ENCODE peak calls at places on chromosomes 7 and 10, in four cellular contexts. One of them, this sample, is unnamed.

GRCh38 chr10:126198681-126199080 is 189.6 kb downstream of the ADAM12 start:
- DNase-seq in K562: no peak
- DNase-seq in HepG2: no peak
- DNase-seq in HCT116: no peak
- DNase-seq in this sample: no peak

GRCh38 chr7:158649279-158649678 is 55.3 kb downstream of the NCAPG2 start:
- DNase-seq in K562: peak
- DNase-seq in HepG2: peak
- DNase-seq in HCT116: no peak
- DNase-seq in this sample: peak

GRCh38 chr10:8336629-8337331 is 282.3 kb downstream of the GATA3 start:
- DNase-seq in K562: no peak
- DNase-seq in HepG2: peak
- DNase-seq in HCT116: no peak
- DNase-seq in this sample: no peak

GRCh38 chr10:18279202-18279601 is 139.0 kb downstream of the CACNB2 start:
- DNase-seq in K562: no peak
- DNase-seq in HepG2: no peak
- DNase-seq in HCT116: no peak
- DNase-seq in this sample: no peak

GRCh38 chr7:92763636-92764423 is 72.5 kb downstream of the CDK6 start:
- DNase-seq in K562: peak
- DNase-seq in HepG2: peak
- DNase-seq in HCT116: peak
- DNase-seq in this sample: no peak

GRCh38 chr10:116598326-116598725 is 7.6 kb downstream of the PNLIPRP1 start:
- DNase-seq in K562: no peak
- DNase-seq in HepG2: no peak
- DNase-seq in HCT116: no peak
- DNase-seq in this sample: no peak

GRCh38 chr10:72086466-72087391 is 1.6 kb downstream of the SPOCK2 start:
- DNase-seq in K562: peak
- DNase-seq in HepG2: peak
- DNase-seq in HCT116: no peak
- DNase-seq in this sample: no peak

GRCh38 chr10:119191881-119192280 is 13.3 kb upstream of the PRDX3 start:
- DNase-seq in K562: no peak
- DNase-seq in HepG2: no peak
- DNase-seq in HCT116: peak
- DNase-seq in this sample: no peak

GRCh38 chr10:24820616-24821015 is 96.9 kb upstream of the ARHGAP21 start:
- DNase-seq in K562: no peak
- DNase-seq in HepG2: no peak
- DNase-seq in HCT116: no peak
- DNase-seq in this sample: no peak

GRCh38 chr7:31948041-31948440 is 122.2 kb downstream of the PDE1C start:
- DNase-seq in K562: no peak
- DNase-seq in HepG2: peak
- DNase-seq in HCT116: no peak
- DNase-seq in this sample: no peak

GRCh38 chr10:117549100-117549499 is 6.6 kb downstream of the EMX2 start:
- DNase-seq in K562: no peak
- DNase-seq in HepG2: no peak
- DNase-seq in HCT116: no peak
- DNase-seq in this sample: no peak

GRCh38 chr10:126387041-126387908 is 1.0 kb downstream of the ADAM12 start:
- DNase-seq in K562: peak
- DNase-seq in HepG2: no peak
- DNase-seq in HCT116: no peak
- DNase-seq in this sample: no peak

GRCh38 chr10:24721254-24722106 is 2.2 kb downstream of the ARHGAP21 start:
- DNase-seq in K562: peak
- DNase-seq in HepG2: no peak
- DNase-seq in HCT116: no peak
- DNase-seq in this sample: no peak

GRCh38 chr10:52956451-52956850 is 183.9 kb upstream of the MBL2 start:
- DNase-seq in K562: no peak
- DNase-seq in HepG2: peak
- DNase-seq in HCT116: no peak
- DNase-seq in this sample: no peak

GRCh38 chr7:144835166-144835611 is 664 bp downstream of the TPK1 start:
- DNase-seq in K562: peak
- DNase-seq in HepG2: peak
- DNase-seq in HCT116: no peak
- DNase-seq in this sample: peak

GRCh38 chr10:71326464-71326881 is 7.4 kb downstream of the SLC29A3 start:
- DNase-seq in K562: no peak
- DNase-seq in HepG2: no peak
- DNase-seq in HCT116: no peak
- DNase-seq in this sample: no peak

GRCh38 chr10:97169911-97170693 is 15.7 kb downstream of the SLIT1 start:
- DNase-seq in K562: no peak
- DNase-seq in HepG2: no peak
- DNase-seq in HCT116: no peak
- DNase-seq in this sample: no peak

GRCh38 chr10:12835709-12836108 is 165.8 kb downstream of the CCDC3 start:
- DNase-seq in K562: no peak
- DNase-seq in HepG2: no peak
- DNase-seq in HCT116: peak
- DNase-seq in this sample: no peak

GRCh38 chr7:111980721-111981120 is 225.5 kb downstream of the DOCK4 start:
- DNase-seq in K562: no peak
- DNase-seq in HepG2: no peak
- DNase-seq in HCT116: no peak
- DNase-seq in this sample: no peak

GRCh38 chr10:95406651-95407280 is 116.0 kb upstream of the PDLIM1 start:
- DNase-seq in K562: no peak
- DNase-seq in HepG2: no peak
- DNase-seq in HCT116: no peak
- DNase-seq in this sample: no peak

GRCh38 chr7:44433255-44434022 is 57.0 kb downstream of the NUDCD3 start:
- DNase-seq in K562: no peak
- DNase-seq in HepG2: no peak
- DNase-seq in HCT116: no peak
- DNase-seq in this sample: no peak

GRCh38 chr10:110355922-110356627 is 51.4 kb upstream of the SMNDC1 start:
- DNase-seq in K562: no peak
- DNase-seq in HepG2: no peak
- DNase-seq in HCT116: no peak
- DNase-seq in this sample: no peak

GRCh38 chr10:110357871-110358270 is 53.2 kb upstream of the SMNDC1 start:
- DNase-seq in K562: no peak
- DNase-seq in HepG2: no peak
- DNase-seq in HCT116: no peak
- DNase-seq in this sample: no peak

GRCh38 chr10:110356628-110357245 is 52.0 kb upstream of the SMNDC1 start:
- DNase-seq in K562: peak
- DNase-seq in HepG2: no peak
- DNase-seq in HCT116: peak
- DNase-seq in this sample: peak

GRCh38 chr10:110358278-110358677 is 53.6 kb upstream of the SMNDC1 start:
- DNase-seq in K562: no peak
- DNase-seq in HepG2: no peak
- DNase-seq in HCT116: no peak
- DNase-seq in this sample: no peak

DNA sequence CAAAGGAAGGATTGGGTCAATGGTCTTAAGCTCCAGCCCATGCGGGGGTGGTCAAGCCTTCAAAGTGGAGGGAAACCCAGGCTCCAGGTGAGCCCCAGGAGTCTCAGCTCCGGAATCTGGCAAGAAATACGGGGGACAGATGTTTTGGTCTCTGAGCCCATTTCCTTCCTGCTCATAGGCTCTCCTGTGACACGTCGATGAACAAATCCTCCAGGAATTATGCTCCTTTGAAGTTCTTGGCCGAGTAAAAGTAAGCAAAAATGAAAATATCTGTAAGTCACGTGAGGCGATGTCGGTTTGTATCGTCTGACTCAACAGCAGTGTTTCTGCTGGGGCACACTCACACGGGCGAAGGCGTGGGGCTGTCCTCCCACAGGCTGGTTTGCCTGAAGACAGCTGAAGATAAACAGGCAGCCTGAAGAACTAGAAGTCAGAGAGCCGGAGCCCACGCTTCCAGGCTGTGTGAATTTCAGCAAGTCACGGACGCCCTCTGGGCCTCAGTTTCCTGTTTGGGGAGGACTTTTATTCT is 52.6 kb upstream of the SMNDC1 start:
- DNase-seq in K562: no peak
- DNase-seq in HepG2: peak
- DNase-seq in HCT116: peak
- DNase-seq in this sample: no peak
- TF ChIP-seq POLR2AphosphoS5 in K562: no peak
- TF ChIP-seq POLR2AphosphoS5 in HepG2: no peak
- TF ChIP-seq POLR2AphosphoS5 in HCT116: peak
- TF ChIP-seq POLR2AphosphoS5 in this sample: no peak

DNA sequence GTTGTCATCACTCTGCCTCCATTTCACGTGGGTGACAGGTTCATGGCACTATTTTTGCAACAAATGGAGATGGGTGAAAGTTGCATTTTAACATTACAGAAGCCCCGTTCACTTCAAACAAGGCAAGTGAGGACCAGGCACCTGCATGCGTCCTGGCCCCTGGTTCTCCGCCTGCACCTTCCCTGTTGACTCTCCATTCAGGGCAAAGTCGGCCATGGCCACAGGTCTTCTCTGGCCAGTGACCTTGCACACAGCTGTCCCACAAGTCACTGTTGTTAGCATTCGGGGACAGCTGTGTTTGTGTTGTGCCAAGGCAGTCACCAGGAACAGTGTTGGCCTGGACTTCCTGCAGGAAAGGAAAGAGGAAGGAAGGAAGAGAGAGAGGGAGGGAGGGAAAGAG is 554.9 kb downstream of the TCERG1L start:
- DNase-seq in K562: no peak
- DNase-seq in HepG2: no peak
- DNase-seq in HCT116: no peak
- DNase-seq in this sample: no peak
- TF ChIP-seq TCF7L2 in K562: no peak
- TF ChIP-seq TCF7L2 in HepG2: no peak
- TF ChIP-seq TCF7L2 in HCT116: no peak
- TF ChIP-seq TCF7L2 in this sample: no peak

DNA sequence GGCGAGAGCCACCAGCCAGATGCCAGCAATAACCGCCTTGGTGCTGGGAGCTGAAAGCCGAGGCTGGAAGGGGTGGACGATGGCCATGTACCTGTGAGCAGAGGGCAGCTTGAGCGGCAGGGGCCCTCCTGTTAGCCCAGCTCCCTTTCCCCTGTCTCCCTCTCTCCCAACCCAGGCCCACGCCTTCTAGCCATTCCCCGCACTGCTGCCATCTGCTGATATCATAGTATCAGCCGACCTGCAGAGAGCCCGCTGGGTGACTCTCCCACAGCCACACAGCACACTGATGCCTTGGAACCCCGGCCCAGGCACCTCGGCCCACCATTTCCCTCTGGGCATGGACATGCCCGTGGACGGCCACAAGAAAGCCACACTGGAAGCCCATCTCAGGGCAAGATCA is 1.7 kb downstream of the TACR2 start:
- DNase-seq in K562: no peak
- DNase-seq in HepG2: no peak
- DNase-seq in HCT116: no peak
- DNase-seq in this sample: no peak
- TF ChIP-seq POLR2AphosphoS5 in K562: no peak
- TF ChIP-seq POLR2AphosphoS5 in HepG2: no peak
- TF ChIP-seq POLR2AphosphoS5 in HCT116: no peak
- TF ChIP-seq POLR2AphosphoS5 in this sample: no peak

GRCh38 chr7:51222916-51223315 is 93.7 kb downstream of the COBL start:
- DNase-seq in K562: no peak
- DNase-seq in HepG2: no peak
- DNase-seq in HCT116: no peak
- DNase-seq in this sample: no peak

GRCh38 chr7:51223505-51223904 is 93.1 kb downstream of the COBL start:
- DNase-seq in K562: no peak
- DNase-seq in HepG2: no peak
- DNase-seq in HCT116: no peak
- DNase-seq in this sample: no peak

GRCh38 chr7:51226042-51226755 is 90.4 kb downstream of the COBL start:
- DNase-seq in K562: no peak
- DNase-seq in HepG2: no peak
- DNase-seq in HCT116: no peak
- DNase-seq in this sample: no peak

GRCh38 chr7:51226916-51227535 is 89.6 kb downstream of the COBL start:
- DNase-seq in K562: no peak
- DNase-seq in HepG2: no peak
- DNase-seq in HCT116: no peak
- DNase-seq in this sample: no peak

DNA sequence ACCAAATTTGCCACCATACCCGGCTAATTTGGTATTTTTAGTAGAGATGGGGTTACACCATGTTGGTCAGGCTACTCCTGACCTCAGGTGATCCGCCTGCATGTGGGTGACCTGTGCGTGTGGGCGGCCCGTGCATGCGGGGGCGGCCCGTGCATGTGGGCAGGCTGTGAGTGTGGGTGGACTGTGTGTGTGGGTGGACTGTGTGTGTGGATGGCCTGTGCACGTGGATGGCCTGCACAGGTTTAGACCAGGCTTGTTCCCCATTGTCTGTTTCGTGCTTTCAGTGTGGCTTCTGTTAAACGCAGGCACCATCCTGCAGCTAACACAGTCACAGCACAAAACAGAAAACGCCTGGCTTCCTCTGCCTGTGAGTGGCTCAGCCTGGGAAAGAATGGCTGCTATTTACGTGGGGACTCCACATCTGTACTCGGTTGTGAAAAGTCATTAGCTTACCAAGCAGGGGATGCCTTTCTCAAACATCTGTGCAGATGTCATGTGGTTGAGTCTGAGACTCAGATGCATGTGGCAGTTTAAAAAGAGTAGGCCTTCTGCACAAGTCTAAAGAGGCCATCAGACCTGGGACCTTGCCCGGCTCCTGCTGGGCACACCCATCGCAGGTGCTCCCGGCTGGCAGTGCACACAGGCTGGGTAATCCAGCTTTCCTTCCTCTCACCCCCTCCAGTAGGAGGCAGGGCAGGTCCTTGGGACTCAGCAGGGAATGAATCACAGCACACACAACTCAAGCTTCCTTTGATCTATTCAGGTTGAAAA is 91.6 kb downstream of the COBL start:
- DNase-seq in K562: no peak
- DNase-seq in HepG2: peak
- DNase-seq in HCT116: peak
- DNase-seq in this sample: no peak
- TF ChIP-seq TCF7L2 in K562: no peak
- TF ChIP-seq TCF7L2 in HepG2: no peak
- TF ChIP-seq TCF7L2 in HCT116: peak
- TF ChIP-seq TCF7L2 in this sample: no peak

This sample was measured in Panc1.